ENCODE peak calls at places on chromosomes 2 and 18, in ten cellular contexts. R is A549, T is AG10803, L is GM06990, A is IMR-90, K is transverse colon, J is bronchial epithelial cell, N is astrocyte of the spinal cord, D is uterus, O is GM23338. M is an unnamed sample.

GRCh38 chr2:3626118-3626816 is 31.4 kb downstream of the COLEC11 start:
- DNase-seq in O (no peak), T (no peak), R (no peak), A (peak; percentile 74), D (no peak), J (no peak), L (no peak), K (no peak), N (peak; percentile 30), M (no peak)

GRCh38 chr18:13388586-13389490 is 170.3 kb downstream of the LDLRAD4 start:
- DNase-seq in T (no peak), L (no peak), K (no peak), R (no peak), D (no peak), J (no peak), O (no peak), A (no peak), N (no peak), M (no peak)

GRCh38 chr2:47321006-47321405 is 82.0 kb upstream of the MSH2 start:
- DNase-seq in R (no peak), D (no peak), T (no peak), L (no peak), K (no peak), A (no peak), N (no peak), O (no peak), J (no peak), M (no peak)

GRCh38 chr2:46569061-46569560 is 89.7 kb downstream of the TMEM247 start:
- DNase-seq in O (no peak), J (no peak), R (no peak), A (peak; percentile 58), N (peak; percentile 40), L (peak; percentile 63), T (peak; percentile 49), D (no peak), K (no peak), M (peak; percentile 32)

GRCh38 chr18:76405761-76406356 is 89.2 kb downstream of the ZNF516 start:
- DNase-seq in J (no peak), T (peak; percentile 57), K (peak; percentile 52), D (peak; percentile 65), L (peak; percentile 47), O (peak; percentile 81), R (peak; percentile 58), N (no peak), A (peak; percentile 30), M (no peak)

GRCh38 chr2:175446201-175446600 is 264.7 kb upstream of the ATP5MC3 start:
- DNase-seq in J (no peak), A (no peak), D (no peak), T (no peak), L (no peak), K (no peak), N (no peak), O (no peak), R (no peak), M (no peak)

GRCh38 chr2:68653034-68653433 is 9.7 kb downstream of the PROKR1 start:
- DNase-seq in N (no peak), J (no peak), T (no peak), A (no peak), R (no peak), O (no peak), L (no peak), K (no peak), D (no peak), M (no peak)

GRCh38 chr2:31324000-31324633 is 90.2 kb downstream of the EHD3 start:
- DNase-seq in N (no peak), J (peak; percentile 74), L (peak; percentile 38), A (no peak), O (no peak), K (no peak), D (no peak), R (no peak), T (no peak), M (no peak)

GRCh38 chr18:8744656-8745055 is 39.3 kb downstream of the MTCL1 start:
- DNase-seq in R (no peak), L (no peak), D (no peak), T (no peak), O (no peak), K (no peak), N (no peak), J (no peak), A (peak; percentile 42), M (no peak)

GRCh38 chr2:218430721-218431120 is 11.8 kb downstream of the VIL1 start:
- DNase-seq in O (no peak), L (no peak), D (no peak), R (no peak), N (no peak), A (no peak), J (no peak), K (no peak), T (no peak), M (no peak)

GRCh38 chr2:109528811-109529501 is 84.8 kb downstream of the SEPTIN10 start:
- DNase-seq in L (no peak), O (no peak), A (no peak), D (no peak), J (no peak), R (no peak), K (no peak), T (no peak), N (no peak), M (no peak)

GRCh38 chr2:8833863-8834262 is 3.5 kb downstream of the KIDINS220 start:
- DNase-seq in J (no peak), T (no peak), O (no peak), R (no peak), A (no peak), D (no peak), L (no peak), N (no peak), K (no peak), M (no peak)

GRCh38 chr2:8840475-8841091 is 3.2 kb upstream of the KIDINS220 start:
- DNase-seq in K (no peak), O (no peak), R (no peak), N (no peak), A (no peak), D (no peak), L (no peak), J (no peak), T (no peak), M (no peak)

GRCh38 chr2:8837795-8838140 is 355 bp upstream of the KIDINS220 start:
- DNase-seq in D (peak; percentile 42), K (no peak), J (no peak), A (no peak), R (no peak), T (no peak), O (peak; percentile 60), N (no peak), L (no peak), M (no peak)

GRCh38 chr2:8839189-8839965 is 2.0 kb upstream of the KIDINS220 start:
- DNase-seq in O (no peak), L (no peak), D (no peak), A (no peak), T (no peak), R (no peak), N (no peak), J (no peak), K (no peak), M (no peak)

DNA sequence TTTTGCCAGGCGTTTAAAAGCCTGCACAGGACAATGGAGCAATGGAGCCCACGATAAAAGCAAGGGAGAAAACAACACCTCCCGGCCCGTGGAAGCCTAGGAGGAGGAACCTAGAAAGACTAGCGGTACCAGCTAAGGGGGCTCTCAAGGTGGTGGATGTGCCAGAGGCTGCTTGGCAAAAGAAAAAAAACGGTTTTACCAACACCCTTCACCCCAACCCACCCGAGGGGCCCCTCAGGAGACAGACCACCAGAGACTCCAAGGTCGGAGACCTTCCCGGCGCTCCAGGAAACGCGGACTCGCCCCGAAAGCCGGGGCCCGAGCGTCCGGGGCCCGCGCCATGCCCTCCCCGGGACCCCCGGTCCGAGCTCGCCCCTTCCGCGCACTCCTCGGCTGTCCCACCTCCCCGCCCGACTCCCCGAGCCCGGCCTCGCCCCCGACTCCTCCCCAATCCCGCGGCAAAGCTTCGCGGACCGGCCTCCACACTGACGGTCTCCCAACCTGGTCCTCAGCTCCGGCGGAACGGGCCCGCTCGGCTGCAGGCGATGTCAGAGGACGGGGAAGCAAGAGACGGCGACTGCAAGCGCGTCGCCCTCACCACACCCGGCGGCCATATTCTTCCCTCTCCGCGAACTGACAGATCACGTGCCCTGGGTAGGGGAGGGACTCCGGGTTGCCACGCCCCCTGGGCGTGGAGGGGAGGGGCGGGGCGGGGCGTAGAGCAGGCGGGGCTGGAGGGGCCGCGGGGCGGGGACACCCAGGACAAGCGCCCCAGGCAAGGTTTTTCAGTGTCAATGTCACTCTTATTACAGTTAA is at the start of gene KIDINS220:
- DNase-seq in N (peak; percentile 87), A (peak; percentile 77), D (peak; percentile 84), K (peak; percentile 89), O (peak; percentile 83), J (peak; percentile 56), L (peak; percentile 86), R (peak; percentile 87), T (peak; percentile 79), M (peak; percentile 44)
- H3K4me3 ChIP-seq in N (peak within 1 kb of the TSS; percentile 85), A (peak within 1 kb of the TSS; percentile 75), D (peak within 1 kb of the TSS; percentile 94), K (peak within 1 kb of the TSS; percentile 60), O (peak within 1 kb of the TSS; percentile 90), J (peak within 1 kb of the TSS; percentile 88), L (peak within 1 kb of the TSS; percentile 86), R (peak within 1 kb of the TSS; percentile 95), T (peak within 1 kb of the TSS; percentile 89), M (peak within 1 kb of the TSS; percentile 92)

GRCh38 chr2:102979429-102979828 is 217.6 kb downstream of the TMEM182 start:
- DNase-seq in L (no peak), D (no peak), K (no peak), R (no peak), N (no peak), O (no peak), A (no peak), T (no peak), J (no peak), M (no peak)
- TF ChIP-seq CTCF in L (no peak), D (no peak), K (no peak), R (no peak), N (no peak), O (no peak), A (no peak), T (no peak), J (no peak), M (no peak)

GRCh38 chr2:10141736-10142639 is 19.4 kb downstream of the RRM2 start:
- DNase-seq in J (no peak), T (no peak), D (no peak), A (no peak), N (no peak), L (no peak), R (peak; percentile 58), O (peak; percentile 74), K (peak; percentile 49), M (no peak)
- H3K4me3 ChIP-seq in J (no peak overlapping the region), T (no peak overlapping the region), D (no peak overlapping the region), A (no peak overlapping the region), N (no peak overlapping the region), L (no peak overlapping the region), R (no peak overlapping the region), O (no peak overlapping the region), K (no peak overlapping the region), M (no peak overlapping the region)

DNA sequence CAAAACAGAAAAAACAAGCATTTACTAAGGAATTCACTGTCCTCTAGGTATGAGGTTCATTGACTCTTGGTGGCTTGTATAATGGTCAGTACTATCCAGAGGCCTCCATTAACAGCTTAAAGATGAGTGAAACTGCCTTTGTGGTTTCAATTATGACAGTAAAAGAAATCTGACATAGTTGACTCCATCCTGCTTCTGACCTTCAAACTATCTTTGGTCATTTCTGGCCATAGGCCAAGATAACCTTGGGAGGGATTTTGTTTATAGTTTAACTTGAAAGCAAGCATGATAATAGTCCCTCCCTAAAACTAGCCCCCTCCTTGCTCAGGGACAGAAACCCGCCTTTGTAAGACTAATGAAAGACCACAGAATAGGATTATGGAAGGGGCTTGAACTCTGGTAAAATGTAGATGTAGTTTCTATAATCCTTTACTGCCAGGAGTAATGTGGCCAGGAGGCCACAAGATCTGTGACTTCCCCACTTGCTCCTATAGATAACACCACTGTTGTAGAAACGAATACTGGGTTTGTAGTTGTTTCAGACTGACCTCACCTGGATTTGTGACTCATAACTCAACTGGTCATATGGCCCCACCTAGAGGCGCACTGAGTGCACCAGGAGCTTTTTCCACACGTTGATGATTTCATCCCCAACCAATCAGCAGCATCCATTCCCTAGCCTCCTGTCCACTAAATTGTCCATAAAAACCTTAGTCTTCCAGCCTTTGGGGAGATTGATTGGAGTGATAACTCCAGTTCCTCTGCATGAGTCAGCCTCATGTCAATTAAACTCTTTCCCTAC is 8.6 kb upstream of the PLEKHM3 start:
- DNase-seq in A (peak; percentile 24), T (no peak), O (peak; percentile 82), D (peak; percentile 18), L (peak; percentile 18), K (peak; percentile 70), N (peak; percentile 37), J (peak; percentile 86), R (peak; percentile 65), M (peak; percentile 12)
- TF ChIP-seq CTCF in A (peak; percentile 24), T (no peak), O (peak; percentile 91), D (no peak), L (peak; percentile 69), K (peak; percentile 64), N (peak; percentile 31), J (peak; percentile 68), R (no peak), M (peak; percentile 20)